ENCODE peak calls at places on chromosomes 5 and 9, in five cellular contexts. P, M, N, V and H are unnamed samples.

GRCh38 chr5:134073404-134073803 is 41.1 kb upstream of the TCF7 start:
- DNase-seq in V (no peak), N (no peak), P (no peak), M (no peak), H (no peak)

GRCh38 chr5:14183187-14183939 is 40.2 kb downstream of the TRIO start:
- DNase-seq in V (no peak), M (no peak), P (no peak), N (no peak), H (no peak)

GRCh38 chr5:36878421-36879088 is 2.0 kb downstream of the NIPBL start:
- DNase-seq in P (peak), N (peak), V (peak), M (no peak), H (no peak)

GRCh38 chr9:134769084-134769455 is 111.5 kb upstream of the FCN2 start:
- DNase-seq in N (no peak), M (no peak), P (no peak), V (no peak), H (no peak)

GRCh38 chr9:108844856-108845255 is 10.9 kb downstream of the ACTL7B start:
- DNase-seq in M (no peak), V (no peak), N (no peak), P (no peak), H (no peak)

GRCh38 chr9:117156771-117157535 is 257.9 kb downstream of the ASTN2 start:
- DNase-seq in P (no peak), M (no peak), N (no peak), V (no peak), H (no peak)

GRCh38 chr5:111774525-111774924 is 17.5 kb upstream of the NREP start:
- DNase-seq in V (no peak), P (no peak), N (no peak), M (no peak), H (no peak)

GRCh38 chr9:120481248-120481647 is 98.7 kb downstream of the CDK5RAP2 start:
- DNase-seq in N (no peak), V (no peak), M (no peak), P (no peak), H (no peak)

GRCh38 chr5:150044334-150044681 is 42.0 kb downstream of the CSF1R start:
- DNase-seq in V (no peak), M (no peak), P (no peak), N (no peak), H (no peak)

GRCh38 chr9:86821011-86821845 is 126.1 kb downstream of the GAS1 start:
- DNase-seq in P (no peak), N (no peak), V (no peak), M (no peak), H (no peak)

GRCh38 chr5:100901851-100902341 is 1.2 kb downstream of the ST8SIA4 start:
- DNase-seq in P (no peak), N (peak), V (peak), M (peak), H (no peak)

GRCh38 chr5:160169326-160169725 is 50.1 kb upstream of the PWWP2A start:
- DNase-seq in M (no peak), N (no peak), P (peak), V (no peak), H (no peak)

GRCh38 chr5:133790898-133791297 is 177.5 kb downstream of the C5orf15 start:
- DNase-seq in M (no peak), P (no peak), V (no peak), N (no peak), H (no peak)

GRCh38 chr5:930853-931252 is 38.2 kb downstream of the TRIP13 start:
- DNase-seq in M (no peak), P (no peak), N (no peak), V (no peak), H (no peak)

GRCh38 chr9:93686880-93687236 is 110.5 kb downstream of the PHF2 start:
- DNase-seq in P (no peak), V (no peak), M (no peak), N (no peak), H (no peak)

GRCh38 chr5:14433202-14433601 is 148.4 kb upstream of the OTULINL start:
- DNase-seq in V (no peak), N (no peak), M (no peak), P (no peak), H (no peak)

GRCh38 chr9:80407220-80407619 is 835.5 kb downstream of the TLE4 start:
- DNase-seq in M (no peak), N (no peak), V (no peak), P (no peak), H (no peak)

GRCh38 chr9:136741885-136742568 is 713 bp downstream of the LCN10 start:
- DNase-seq in V (no peak), M (no peak), N (no peak), P (no peak), H (no peak)

GRCh38 chr5:178086266-178086665 is 27.1 kb upstream of the N4BP3 start:
- DNase-seq in N (no peak), M (no peak), P (no peak), V (no peak), H (no peak)

GRCh38 chr5:96881511-96882115 is 5.3 kb downstream of the ERAP2 start:
- DNase-seq in P (no peak), N (no peak), M (no peak), V (no peak), H (no peak)

GRCh38 chr9:16023466-16023865 is 470.6 kb downstream of the CCDC171 start:
- DNase-seq in V (no peak), P (no peak), M (no peak), N (no peak), H (no peak)

GRCh38 chr9:86353591-86354047 is 591 bp downstream of the TUT7 start:
- DNase-seq in V (no peak), M (no peak), P (no peak), N (no peak), H (no peak)

GRCh38 chr9:2928386-2928785 is 84.5 kb upstream of the PUM3 start:
- DNase-seq in P (no peak), V (no peak), M (no peak), N (no peak), H (no peak)

GRCh38 chr5:54176066-54176835 is 134.1 kb downstream of the ARL15 start:
- DNase-seq in M (no peak), V (no peak), N (no peak), P (no peak), H (no peak)

GRCh38 chr5:11046160-11046559 is 285.1 kb upstream of the DAP start:
- DNase-seq in P (no peak), V (no peak), N (peak), M (no peak), H (no peak)